ENCODE peak calls at places on chromosome 21, in eight cellular contexts. H is neural progenitor cell, C is bronchial epithelial cell, I is colonic mucosa, Y is lower lobe of right lung, N is breast epithelium, S is brain microvascular endothelial cell, G is cardiac muscle cell. M is an unnamed sample. For H3K36me3 and H3K27me3, the result is how much of the 10 kb centered on the place peaks cover.

GRCh38 chr21:35593000-35593502 is 467.3 kb downstream of the SETD4 start:
- DNase-seq in H (no peak), C (peak), I (no peak), Y (no peak), N (no peak), S (peak), G (no peak), M (peak)

GRCh38 chr21:45288441-45288841 is 746 bp upstream of the POFUT2 start:
- DNase-seq in H (peak), C (no peak), I (no peak), Y (no peak), N (peak), S (no peak), G (no peak), M (peak)

GRCh38 chr21:45990049-45990711 is 8.6 kb downstream of the COL6A1 start:
- DNase-seq in H (no peak), C (no peak), I (peak), Y (peak), N (peak), S (no peak), G (no peak), M (peak)

GRCh38 chr21:45542667-45543370 is 579 bp upstream of the SLC19A1 start:
- DNase-seq in H (no peak), C (no peak), I (peak), Y (peak), N (peak), S (no peak), G (no peak), M (peak)

GRCh38 chr21:30480145-30480544 is at the start of gene KRTAP19-1:
- DNase-seq in H (no peak), C (peak), I (no peak), Y (no peak), N (no peak), S (no peak), G (no peak), M (no peak)

GRCh38 chr21:45292399-45293213 is 4.9 kb upstream of the POFUT2 start:
- DNase-seq in H (peak), C (peak), I (peak), Y (peak), N (peak), S (peak), G (peak), M (peak)

GRCh38 chr21:14523234-14523633 is 22.9 kb downstream of the SAMSN1 start:
- DNase-seq in H (no peak), C (peak), I (no peak), Y (no peak), N (no peak), S (no peak), G (no peak), M (no peak)

GRCh38 chr21:17441370-17441769 is 71.5 kb upstream of the CXADR start:
- DNase-seq in H (no peak), C (peak), I (peak), Y (peak), N (peak), S (no peak), G (no peak), M (no peak)

GRCh38 chr21:25639167-25639921 is at the start of gene JAM2:
- DNase-seq in H (peak), C (no peak), I (peak), Y (peak), N (no peak), S (no peak), G (peak), M (peak)

GRCh38 chr21:14206222-14206621 is 4.5 kb downstream of the LIPI start:
- DNase-seq in H (no peak), C (no peak), I (no peak), Y (no peak), N (no peak), S (no peak), G (no peak), M (no peak)

GRCh38 chr21:26557106-26557505 is 16.0 kb downstream of the CYYR1 start:
- DNase-seq in H (no peak), C (no peak), I (no peak), Y (no peak), N (no peak), S (no peak), G (no peak), M (no peak)

GRCh38 chr21:44949161-44950015 is 9.6 kb downstream of the SLX9 start:
- DNase-seq in H (peak), C (peak), I (peak), Y (peak), N (peak), S (peak), G (peak), M (peak)

GRCh38 chr21:44995257-44995941 is 55.6 kb downstream of the SLX9 start:
- DNase-seq in H (no peak), C (no peak), I (no peak), Y (peak), N (no peak), S (no peak), G (no peak), M (no peak)

GRCh38 chr21:36193200-36193599 is 36.6 kb downstream of the DOP1B start:
- DNase-seq in H (no peak), C (peak), I (no peak), Y (no peak), N (no peak), S (no peak), G (no peak), M (no peak)

GRCh38 chr21:34695434-34695833 is 26.6 kb downstream of the CLIC6 start:
- DNase-seq in H (no peak), C (no peak), I (no peak), Y (no peak), N (no peak), S (no peak), G (no peak), M (no peak)

GRCh38 chr21:45467221-45467779 is 62.3 kb downstream of the COL18A1 start:
- DNase-seq in H (no peak), C (no peak), I (no peak), Y (no peak), N (no peak), S (peak), G (no peak), M (no peak)

GRCh38 chr21:34579411-34579810 is 35.5 kb downstream of the RCAN1 start:
- DNase-seq in H (no peak), C (peak), I (no peak), Y (no peak), N (no peak), S (peak), G (no peak), M (no peak)

GRCh38 chr21:45308211-45309068 is 20.7 kb upstream of the POFUT2 start:
- DNase-seq in H (no peak), C (no peak), I (no peak), Y (peak), N (no peak), S (peak), G (no peak), M (peak)

GRCh38 chr21:44785620-44786344 is 15.8 kb downstream of the UBE2G2 start:
- DNase-seq in H (no peak), C (no peak), I (no peak), Y (no peak), N (no peak), S (no peak), G (peak), M (no peak)

GRCh38 chr21:45450741-45451740 is 46.1 kb downstream of the COL18A1 start:
- DNase-seq in H (no peak), C (no peak), I (no peak), Y (no peak), N (no peak), S (no peak), G (no peak), M (no peak)

GRCh38 chr21:27633631-27634030 is 666.7 kb upstream of the ADAMTS5 start:
- DNase-seq in H (no peak), C (no peak), I (no peak), Y (no peak), N (no peak), S (no peak), G (no peak), M (no peak)

GRCh38 chr21:25560151-25560783 is 47.0 kb downstream of the MRPL39 start:
- DNase-seq in H (no peak), C (no peak), I (no peak), Y (peak), N (no peak), S (no peak), G (no peak), M (no peak)

GRCh38 chr21:45313015-45313414 is 25.3 kb upstream of the POFUT2 start:
- DNase-seq in H (no peak), C (no peak), I (no peak), Y (peak), N (no peak), S (no peak), G (no peak), M (no peak)

GRCh38 chr21:19981938-19982337 is 1016.3 kb upstream of the NCAM2 start:
- DNase-seq in H (no peak), C (no peak), I (no peak), Y (no peak), N (no peak), S (no peak), G (no peak), M (peak)

GRCh38 chr21:45414396-45415187 is 9.6 kb downstream of the COL18A1 start:
- DNase-seq in H (no peak), C (no peak), I (no peak), Y (peak), N (no peak), S (no peak), G (no peak), M (no peak)

GRCh38 chr21:40507978-40508377 is 339.0 kb downstream of the DSCAM start:
- DNase-seq in H (no peak), C (peak), I (no peak), Y (no peak), N (no peak), S (no peak), G (no peak), M (no peak)

GRCh38 chr21:14270631-14271030 is 54.7 kb downstream of the RBM11 start:
- DNase-seq in H (no peak), C (no peak), I (peak), Y (no peak), N (no peak), S (no peak), G (no peak), M (no peak)

GRCh38 chr21:22201142-22201541 is 1202.9 kb downstream of the NCAM2 start:
- DNase-seq in H (no peak), C (no peak), I (no peak), Y (no peak), N (no peak), S (no peak), G (no peak), M (no peak)

GRCh38 chr21:16193758-16194606 is 464.2 kb downstream of the USP25 start:
- DNase-seq in H (peak), C (peak), I (peak), Y (peak), N (no peak), S (peak), G (peak), M (peak)

GRCh38 chr21:35796834-35797233 is 263.5 kb downstream of the SETD4 start:
- DNase-seq in H (no peak), C (no peak), I (no peak), Y (no peak), N (no peak), S (no peak), G (no peak), M (no peak)

GRCh38 chr21:45376459-45377324 is 28.3 kb upstream of the COL18A1 start:
- DNase-seq in H (no peak), C (no peak), I (no peak), Y (peak), N (peak), S (no peak), G (no peak), M (no peak)

GRCh38 chr21:17903029-17903806 is 84.1 kb upstream of the C21orf91 start:
- DNase-seq in H (no peak), C (peak), I (no peak), Y (no peak), N (no peak), S (no peak), G (peak), M (peak)

GRCh38 chr21:25002676-25003075 is 604.6 kb downstream of the MRPL39 start:
- DNase-seq in H (no peak), C (no peak), I (no peak), Y (no peak), N (no peak), S (no peak), G (no peak), M (no peak)

GRCh38 chr21:35616090-35616489 is 444.2 kb downstream of the SETD4 start:
- DNase-seq in H (no peak), C (peak), I (no peak), Y (no peak), N (no peak), S (peak), G (no peak), M (no peak)

GRCh38 chr21:43645414-43645891 is 13.8 kb downstream of the HSF2BP start:
- DNase-seq in H (peak), C (peak), I (peak), Y (no peak), N (no peak), S (peak), G (peak), M (peak)

GRCh38 chr21:36347962-36348328 is 27.9 kb downstream of the MORC3 start:
- DNase-seq in H (no peak), C (peak), I (no peak), Y (no peak), N (no peak), S (no peak), G (no peak), M (no peak)

GRCh38 chr21:44657635-44658183 is at the start of gene KRTAP12-3:
- DNase-seq in H (no peak), C (no peak), I (no peak), Y (no peak), N (no peak), S (no peak), G (no peak), M (no peak)

DNA sequence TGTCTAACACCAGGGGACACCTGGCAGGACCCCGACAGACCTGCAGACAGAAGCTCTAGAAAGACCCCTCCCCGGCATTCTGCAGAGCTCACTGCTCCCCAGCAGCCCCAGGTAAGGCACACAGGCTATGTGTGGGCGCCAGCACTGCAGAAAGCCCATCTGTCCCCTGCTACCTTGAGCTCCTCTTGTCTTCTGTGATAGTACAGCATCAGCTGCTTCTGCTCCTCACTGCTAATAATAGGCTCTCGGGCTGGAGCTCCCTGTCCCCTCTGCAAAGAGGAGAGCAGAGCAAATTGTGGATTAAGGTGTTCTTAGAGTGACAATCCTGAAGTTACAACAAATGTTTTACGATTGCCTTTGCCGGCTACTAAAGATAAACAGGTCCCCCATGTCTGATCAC is 10.1 kb downstream of the CFAP298 start:
- DNase-seq in H (no peak), C (no peak), I (no peak), Y (no peak), N (no peak), S (no peak), G (no peak), M (no peak)
- H3K36me3 ChIP-seq in H (under half), C (under half), I (under half), Y (half or more), N (under half), S (under half), G (under half), M (under half)

GRCh38 chr21:38773108-38774061 is 32.3 kb upstream of the ETS2 start:
- DNase-seq in H (no peak), C (peak), I (no peak), Y (no peak), N (no peak), S (peak), G (no peak), M (no peak)
- H3K4me3 ChIP-seq in H (no peak), C (no peak), I (no peak), Y (no peak), N (no peak), S (no peak), G (no peak), M (no peak)

GRCh38 chr21:42376338-42376982 is 10.1 kb upstream of the TFF1 start:
- DNase-seq in H (no peak), C (no peak), I (peak), Y (peak), N (no peak), S (no peak), G (no peak), M (peak)
- H3K27me3 ChIP-seq in H (under half), C (under half), I (under half), Y (under half), N (under half), S (under half), G (under half), M (under half)

GRCh38 chr21:33293136-33293535 is 27.0 kb downstream of the IL10RB start:
- DNase-seq in H (no peak), C (no peak), I (no peak), Y (no peak), N (no peak), S (no peak), G (no peak), M (no peak)
- H3K36me3 ChIP-seq in H (under half), C (under half), I (under half), Y (half or more), N (under half), S (under half), G (under half), M (under half)

GRCh38 chr21:21096956-21097355 is 98.7 kb downstream of the NCAM2 start:
- DNase-seq in H (no peak), C (no peak), I (no peak), Y (no peak), N (no peak), S (no peak), G (no peak), M (no peak)
- H3K4me3 ChIP-seq in H (no peak), C (no peak), I (no peak), Y (no peak), N (no peak), S (no peak), G (no peak), M (no peak)